ENCODE peak calls at places on chromosomes 16 and 17, in six cellular contexts. E is MM.1S; T is CD4-positive, alpha-beta memory T cell; L is NCI-H1105 treated with DMSO at 0.1 percent for 48 hours; J is progenitor cell of endocrine pancreas; Z is NCI-H1048. V is an unnamed sample.

GRCh38 chr17:33442320-33442719 is 149.2 kb upstream of the ASIC2 start:
- DNase-seq in E (no peak), T (no peak), L (no peak), J (no peak), Z (no peak), V (no peak)

GRCh38 chr17:34251186-34251585 is 3.9 kb upstream of the CCL2 start:
- DNase-seq in E (no peak), T (no peak), L (no peak), J (no peak), Z (no peak), V (no peak)

GRCh38 chr17:9050801-9051401 is 29.6 kb downstream of the NTN1 start:
- DNase-seq in E (no peak), T (no peak), L (no peak), J (no peak), Z (no peak), V (no peak)

GRCh38 chr16:11726008-11726407 is 16.6 kb downstream of the TXNDC11 start:
- DNase-seq in E (peak; percentile 6), T (no peak), L (no peak), J (no peak), Z (no peak), V (no peak)

GRCh38 chr16:89616576-89617437 is 3.4 kb downstream of the DPEP1 start:
- DNase-seq in E (no peak), T (no peak), L (no peak), J (no peak), Z (no peak), V (no peak)

GRCh38 chr17:933168-934083 is 46.1 kb downstream of the NXN start:
- DNase-seq in E (no peak), T (no peak), L (no peak), J (no peak), Z (no peak), V (no peak)

GRCh38 chr16:53768593-53768992 is 64.6 kb downstream of the FTO start:
- DNase-seq in E (no peak), T (no peak), L (no peak), J (no peak), Z (no peak), V (no peak)

GRCh38 chr16:14505846-14506245 is 124.2 kb downstream of the PARN start:
- DNase-seq in E (no peak), T (no peak), L (no peak), J (no peak), Z (no peak), V (no peak)

GRCh38 chr16:89319883-89320716 is 102.6 kb downstream of the ZNF778 start:
- DNase-seq in E (peak; percentile 57), T (no peak), L (no peak), J (no peak), Z (no peak), V (no peak)

GRCh38 chr16:11655655-11656054 is 12.6 kb upstream of the SNN start:
- DNase-seq in E (no peak), T (no peak), L (no peak), J (no peak), Z (no peak), V (no peak)

GRCh38 chr17:43982171-43982570 is 22.3 kb upstream of the NAGS start:
- DNase-seq in E (no peak), T (no peak), L (no peak), J (no peak), Z (no peak), V (no peak)

GRCh38 chr16:89510526-89510925 is 2.3 kb downstream of the SPG7 start:
- DNase-seq in E (no peak), T (no peak), L (no peak), J (no peak), Z (no peak), V (no peak)

GRCh38 chr16:24980077-24980793 is 34.9 kb downstream of the ARHGAP17 start:
- DNase-seq in E (no peak), T (no peak), L (no peak), J (no peak), Z (no peak), V (no peak)

GRCh38 chr17:28507567-28508195 is 1.5 kb downstream of the FOXN1 start:
- DNase-seq in E (no peak), T (no peak), L (no peak), J (no peak), Z (no peak), V (no peak)

GRCh38 chr17:38893612-38894011 is 23.8 kb downstream of the LASP1 start:
- DNase-seq in E (no peak), T (peak; percentile 50), L (no peak), J (no peak), Z (no peak), V (no peak)

GRCh38 chr16:2820836-2821482 is 3.9 kb downstream of the PRSS21 start:
- DNase-seq in E (no peak), T (no peak), L (no peak), J (no peak), Z (no peak), V (no peak)

GRCh38 chr16:634996-635395 is 1.1 kb downstream of the METTL26 start:
- DNase-seq in E (no peak), T (no peak), L (no peak), J (no peak), Z (no peak), V (no peak)

GRCh38 chr16:68364601-68364998 is 53.8 kb downstream of the PRMT7 start:
- DNase-seq in E (no peak), T (peak; percentile 47), L (no peak), J (no peak), Z (no peak), V (no peak)

GRCh38 chr16:80628254-80628653 is 87.5 kb downstream of the DYNLRB2 start:
- DNase-seq in E (no peak), T (no peak), L (no peak), J (no peak), Z (no peak), V (no peak)

GRCh38 chr17:7885357-7886226 is 3.0 kb upstream of the CHD3 start:
- DNase-seq in E (peak; percentile 28), T (peak; percentile 61), L (peak; percentile 66), J (peak; percentile 38), Z (no peak), V (no peak)

GRCh38 chr17:37791434-37791833 is 46.6 kb upstream of the HNF1B start:
- DNase-seq in E (peak; percentile 77), T (peak; percentile 56), L (no peak), J (no peak), Z (no peak), V (no peak)

GRCh38 chr16:3745751-3746355 is 28.5 kb upstream of the TRAP1 start:
- DNase-seq in E (no peak), T (no peak), L (no peak), J (no peak), Z (no peak), V (no peak)

GRCh38 chr16:53692146-53692545 is 11.5 kb downstream of the RPGRIP1L start:
- DNase-seq in E (no peak), T (no peak), L (no peak), J (no peak), Z (no peak), V (no peak)

GRCh38 chr16:56589141-56590039 is at the start of gene MT3:
- DNase-seq in E (no peak), T (no peak), L (peak; percentile 77), J (no peak), Z (no peak), V (peak; percentile 16)

GRCh38 chr17:36742267-36743000 is 141.1 kb downstream of the MRM1 start:
- DNase-seq in E (no peak), T (no peak), L (no peak), J (no peak), Z (no peak), V (no peak)

GRCh38 chr17:82942166-82943130 is 102.6 kb upstream of the ZNF750 start:
- DNase-seq in E (no peak), T (no peak), L (no peak), J (no peak), Z (no peak), V (no peak)

GRCh38 chr17:34892864-34893263 is 68.4 kb downstream of the CCT6B start:
- DNase-seq in E (no peak), T (no peak), L (peak; percentile 19), J (peak; percentile 28), Z (no peak), V (peak; percentile 2)

GRCh38 chr17:35373984-35374765 is 754 bp upstream of the SLFN11 start:
- DNase-seq in E (peak; percentile 62), T (peak; percentile 61), L (peak; percentile 51), J (no peak), Z (no peak), V (no peak)

GRCh38 chr17:70563301-70563820 is 394.0 kb downstream of the KCNJ2 start:
- DNase-seq in E (no peak), T (no peak), L (peak; percentile 96), J (no peak), Z (no peak), V (peak; percentile 23)

GRCh38 chr17:51015145-51015558 is 105.5 kb downstream of the SPAG9 start:
- DNase-seq in E (no peak), T (no peak), L (peak; percentile 10), J (no peak), Z (no peak), V (peak; percentile 29)

GRCh38 chr16:77276686-77277085 is 77.5 kb downstream of the SYCE1L start:
- DNase-seq in E (no peak), T (no peak), L (no peak), J (no peak), Z (no peak), V (no peak)

GRCh38 chr16:54414671-54415070 is 128.1 kb upstream of the IRX3 start:
- DNase-seq in E (no peak), T (no peak), L (no peak), J (no peak), Z (no peak), V (no peak)